ENCODE peak calls at places on chromosomes 13 and 19, in nine cellular contexts. G is occipital lobe; B is Right ventricle myocardium inferior; W is germinal center; S is activated naive CD4-positive, alpha-beta T cell; E is stimulated activated CD8-positive, alpha-beta memory T cell treated with anti-CD3 and anti-CD28 coated beads, Interleukin-15, amount 100 ng/mL, for 1 hour; U is HS-5; C is body of pancreas; X is RWPE1. N is an unnamed sample.
A peak's percentile ranks its signal among the peaks of the same experiment; 100 is the strongest.

GRCh38 chr19:53898166-53898565 is 10.9 kb upstream of the CACNG7 start:
- DNase-seq in C (no peak), W (no peak), G (no peak), S (no peak), X (no peak), B (no peak), U (no peak), E (no peak), N (no peak)

GRCh38 chr13:25207291-25207690 is 35.2 kb upstream of the AMER2 start:
- DNase-seq in G (no peak), X (no peak), E (no peak), W (no peak), S (no peak), C (no peak), U (no peak), B (no peak), N (no peak)

GRCh38 chr19:47415953-47416666 is 3.2 kb downstream of the MEIS3 start:
- DNase-seq in B (no peak), E (no peak), X (no peak), S (no peak), U (no peak), G (no peak), W (no peak), C (no peak), N (no peak)

GRCh38 chr19:33150852-33151518 is 19.1 kb downstream of the WDR88 start:
- DNase-seq in B (no peak), G (no peak), U (no peak), X (no peak), S (no peak), W (no peak), C (no peak), E (no peak), N (no peak)

GRCh38 chr13:87677043-87677333 is 5.8 kb downstream of the SLITRK5 start:
- DNase-seq in B (no peak), E (no peak), W (no peak), C (no peak), X (no peak), S (no peak), U (no peak), G (no peak), N (no peak)

GRCh38 chr19:12802267-12803106 is 618 bp downstream of the THSD8 start:
- DNase-seq in X (peak; percentile 13), E (no peak), C (no peak), U (no peak), B (no peak), G (no peak), W (peak; percentile 32), S (no peak), N (no peak)

GRCh38 chr19:19446655-19447437 is 41.4 kb downstream of the GATAD2A start:
- DNase-seq in X (no peak), B (no peak), W (no peak), S (no peak), U (no peak), G (no peak), C (no peak), E (no peak), N (no peak)

GRCh38 chr13:51834581-51835158 is 10.3 kb downstream of the TMEM272 start:
- DNase-seq in G (no peak), X (no peak), B (no peak), E (no peak), W (no peak), C (no peak), S (no peak), U (no peak), N (no peak)

GRCh38 chr19:5466072-5466471 is 10.9 kb downstream of the ZNRF4 start:
- DNase-seq in X (no peak), C (no peak), E (no peak), U (no peak), G (no peak), W (no peak), B (peak; percentile 22), S (no peak), N (no peak)

GRCh38 chr13:110368408-110368807 is 61.3 kb downstream of the COL4A2 start:
- DNase-seq in E (no peak), B (no peak), S (no peak), U (no peak), G (no peak), C (no peak), X (no peak), W (no peak), N (no peak)

GRCh38 chr13:35956074-35956473 is 175.1 kb downstream of the DCLK1 start:
- DNase-seq in E (no peak), B (no peak), C (no peak), X (no peak), G (no peak), W (no peak), S (no peak), U (no peak), N (no peak)

N was measured in GDM1.